ENCODE peak calls at places on chromosomes 3 and 15, in four cellular contexts. L is K562, G is SK-N-SH, A is GM12892. F is an unnamed sample.

GRCh38 chr3:14784087-14784596 is 34.6 kb upstream of the FGD5 start:
- DNase-seq in L (no peak), G (peak), A (no peak), F (no peak)

GRCh38 chr15:69032006-69032405 is 17.5 kb downstream of the NOX5 start:
- DNase-seq in A (no peak), G (no peak), L (no peak), F (no peak)

GRCh38 chr3:23629181-23629893 is 176.4 kb upstream of the UBE2E1 start:
- DNase-seq in G (no peak), L (no peak), A (no peak), F (no peak)

GRCh38 chr15:72306211-72306785 is 13.7 kb downstream of the CELF6 start:
- DNase-seq in G (peak), A (no peak), L (no peak), F (no peak)

GRCh38 chr15:88707766-88708165 is 69.0 kb downstream of the ISG20 start:
- DNase-seq in A (no peak), L (no peak), G (no peak), F (no peak)

GRCh38 chr15:74795961-74796625 is 14.2 kb downstream of the CSK start:
- DNase-seq in L (no peak), G (no peak), A (no peak), F (no peak)

GRCh38 chr3:7292362-7292761 is 431.4 kb downstream of the GRM7 start:
- DNase-seq in G (no peak), A (no peak), L (no peak), F (no peak)

GRCh38 chr3:14042680-14043079 is 82.0 kb downstream of the CHCHD4 start:
- DNase-seq in G (no peak), L (no peak), A (no peak), F (no peak)

GRCh38 chr3:101886626-101887025 is 37.3 kb downstream of the NFKBIZ start:
- DNase-seq in A (no peak), L (no peak), G (no peak), F (no peak)

GRCh38 chr15:100311099-100311751 is 30.6 kb downstream of the ADAMTS17 start:
- DNase-seq in L (no peak), A (no peak), G (peak), F (no peak)

GRCh38 chr3:112610121-112610520 is 30.8 kb downstream of the CCDC80 start:
- DNase-seq in A (no peak), G (no peak), L (no peak), F (no peak)

GRCh38 chr15:77632760-77633133 is at the start of gene LINGO1:
- DNase-seq in L (peak), G (no peak), A (no peak), F (no peak)

GRCh38 chr3:143081844-143082778 is 37.5 kb upstream of the CHST2 start:
- DNase-seq in L (no peak), A (no peak), G (no peak), F (peak)

GRCh38 chr3:31955581-31955980 is 25.5 kb downstream of the OSBPL10 start:
- DNase-seq in A (no peak), L (no peak), G (no peak), F (no peak)

GRCh38 chr3:179146911-179147570 is 1.1 kb upstream of the PIK3CA start:
- DNase-seq in A (no peak), G (peak), L (peak), F (no peak)

GRCh38 chr3:107813066-107813465 is 277.8 kb downstream of the CD47 start:
- DNase-seq in G (no peak), L (no peak), A (no peak), F (no peak)

GRCh38 chr3:81419196-81419595 is 342.2 kb downstream of the GBE1 start:
- DNase-seq in G (peak), L (peak), A (no peak), F (no peak)

GRCh38 chr15:25783607-25784131 is 79.5 kb downstream of the ATP10A start:
- DNase-seq in G (no peak), L (peak), A (no peak), F (no peak)

GRCh38 chr15:22880068-22880980 is 41.9 kb downstream of the NIPA2 start:
- DNase-seq in L (no peak), G (no peak), A (no peak), F (no peak)

GRCh38 chr3:3705090-3705775 is 94.0 kb upstream of the LRRN1 start:
- DNase-seq in A (no peak), G (no peak), L (no peak), F (no peak)

GRCh38 chr3:40313975-40314860 is 4.7 kb downstream of the EIF1B start:
- DNase-seq in G (no peak), A (no peak), L (peak), F (no peak)

GRCh38 chr3:69791919-69792399 is 52.7 kb downstream of the MITF start:
- DNase-seq in A (no peak), L (peak), G (peak), F (no peak)

GRCh38 chr15:63250312-63250965 is 27.0 kb upstream of the APH1B start:
- DNase-seq in L (no peak), A (no peak), G (no peak), F (no peak)

GRCh38 chr3:197026481-197026866 is 3.1 kb downstream of the MELTF start:
- DNase-seq in L (peak), G (no peak), A (no peak), F (no peak)

GRCh38 chr3:38834110-38834509 is 18.1 kb upstream of the SCN10A start:
- DNase-seq in G (no peak), L (peak), A (no peak), F (no peak)

GRCh38 chr15:60010467-60011257 is 6.6 kb downstream of the FOXB1 start:
- DNase-seq in A (no peak), G (no peak), L (no peak), F (no peak)

GRCh38 chr3:17424137-17424536 is 318.3 kb downstream of the TBC1D5 start:
- DNase-seq in G (peak), A (no peak), L (no peak), F (no peak)

GRCh38 chr3:50656417-50657195 is 18.1 kb upstream of the DOCK3 start:
- DNase-seq in L (no peak), G (no peak), A (no peak), F (no peak)

GRCh38 chr3:169179193-169180122 is 484.1 kb downstream of the MECOM start:
- DNase-seq in A (no peak), G (no peak), L (no peak), F (no peak)

GRCh38 chr3:57840445-57840844 is 84.3 kb downstream of the SLMAP start:
- DNase-seq in G (no peak), A (no peak), L (no peak), F (no peak)

GRCh38 chr3:101091489-101091888 is 98.3 kb upstream of the ABI3BP start:
- DNase-seq in G (no peak), L (peak), A (no peak), F (no peak)

GRCh38 chr15:69660114-69660513 is 207.5 kb downstream of the RPLP1 start:
- DNase-seq in G (no peak), A (no peak), L (no peak), F (no peak)

GRCh38 chr3:42749753-42750231 is 23.3 kb downstream of the CCDC13 start:
- DNase-seq in G (no peak), L (peak), A (no peak), F (peak)

GRCh38 chr3:36393563-36393962 is 13.3 kb downstream of the STAC start:
- DNase-seq in A (no peak), L (no peak), G (no peak), F (no peak)

GRCh38 chr3:196792771-196793170 is 53.1 kb downstream of the PAK2 start:
- DNase-seq in G (no peak), L (no peak), A (no peak), F (no peak)

GRCh38 chr3:61589856-61590255 is 28.5 kb downstream of the PTPRG start:
- DNase-seq in A (no peak), G (no peak), L (no peak), F (no peak)

GRCh38 chr3:16606398-16606797 is 1.2 kb upstream of the DAZL start:
- DNase-seq in A (no peak), L (no peak), G (no peak), F (no peak)

GRCh38 chr15:61644550-61644949 is 415.4 kb upstream of the RORA start:
- DNase-seq in A (no peak), L (no peak), G (no peak), F (no peak)

GRCh38 chr15:61634837-61635236 is 405.7 kb upstream of the RORA start:
- DNase-seq in A (no peak), L (no peak), G (no peak), F (no peak)

GRCh38 chr15:61641645-61642044 is 412.5 kb upstream of the RORA start:
- DNase-seq in G (no peak), A (no peak), L (no peak), F (no peak)

GRCh38 chr15:61640751-61641150 is 411.6 kb upstream of the RORA start:
- DNase-seq in L (no peak), G (no peak), A (no peak), F (no peak)

DNA sequence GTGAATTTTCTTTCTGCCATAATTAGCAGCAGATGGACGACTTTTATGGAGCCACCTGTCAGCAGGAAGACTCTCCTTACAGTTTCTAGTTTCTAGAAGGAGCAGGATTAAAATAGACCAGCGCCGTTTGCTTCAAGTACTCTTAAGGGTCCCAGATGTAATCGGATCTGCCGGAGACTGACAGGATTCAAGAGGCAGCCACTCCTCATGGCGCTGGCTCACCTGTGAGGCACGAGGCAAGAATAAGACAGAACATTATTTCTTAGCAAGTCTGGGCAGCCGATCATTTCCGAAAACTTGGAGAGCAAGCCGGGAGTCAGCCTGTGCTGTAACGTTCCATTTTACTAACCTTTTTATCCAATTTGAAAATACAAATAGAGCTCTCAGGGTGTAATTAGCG is 410.4 kb upstream of the RORA start:
- DNase-seq in G (no peak), A (no peak), L (no peak), F (no peak)
- TF ChIP-seq TAF1 in G (no peak), A (no peak), L (no peak), F (no peak)

GRCh38 chr15:71002321-71002720 is 109.7 kb downstream of the LRRC49 start:
- DNase-seq in A (no peak), L (no peak), G (no peak), F (no peak)
- TF ChIP-seq TAF1 in A (no peak), L (no peak), G (no peak), F (no peak)

DNA sequence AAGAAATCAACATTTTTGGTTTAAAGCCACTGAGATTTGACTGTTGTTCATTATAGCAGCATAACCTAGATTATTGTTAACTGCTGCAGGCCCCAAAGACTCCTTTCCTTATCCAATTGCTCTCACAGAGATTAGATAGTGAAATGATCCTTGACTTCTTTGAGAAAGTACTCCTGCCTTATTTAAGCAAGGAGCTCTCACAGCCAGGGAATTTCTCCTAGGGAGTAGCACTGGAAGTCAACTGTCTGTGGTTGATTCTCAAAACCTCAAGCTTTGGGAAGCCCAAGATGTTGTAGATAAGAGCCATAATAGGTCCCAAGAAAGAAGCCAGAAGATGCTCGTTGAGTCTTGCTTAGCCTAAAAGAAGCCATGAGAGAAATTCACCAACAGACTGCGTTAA is 151.8 kb upstream of the TSC22D2 start:
- DNase-seq in G (no peak), A (no peak), L (no peak), F (no peak)
- TF ChIP-seq TAF1 in G (no peak), A (no peak), L (no peak), F (no peak)

DNA sequence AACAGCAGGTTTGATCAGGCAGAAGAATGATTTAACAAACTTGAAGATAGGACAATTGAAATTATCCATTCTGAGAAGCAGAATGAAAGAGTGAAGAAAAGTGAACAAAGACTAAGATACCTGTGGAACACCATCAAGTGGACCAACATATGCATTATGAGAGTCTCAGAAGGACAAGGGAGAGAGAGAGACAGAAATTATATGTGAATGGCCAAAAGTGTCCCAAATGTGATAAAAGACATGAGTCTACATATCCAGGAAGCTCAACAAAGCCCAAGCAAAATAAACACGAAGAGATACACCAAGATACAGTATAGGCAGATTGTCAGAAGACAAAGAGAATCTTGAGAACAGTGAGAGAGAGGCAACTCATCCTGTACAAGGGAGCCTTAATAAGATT is 5.6 kb upstream of the NR1I2 start:
- DNase-seq in L (no peak), G (no peak), A (no peak), F (no peak)
- TF ChIP-seq TAF1 in L (no peak), G (no peak), A (no peak), F (no peak)

GRCh38 chr3:122514123-122515019 is at the start of gene KPNA1:
- DNase-seq in L (peak), A (peak), G (peak), F (peak)
- TF ChIP-seq TAF1 in L (peak), A (peak), G (peak), F (peak)

GRCh38 chr3:153679711-153680110 is 441.5 kb upstream of the ARHGEF26 start:
- DNase-seq in A (no peak), G (no peak), L (no peak), F (no peak)

GRCh38 chr3:153681057-153681456 is 440.1 kb upstream of the ARHGEF26 start:
- DNase-seq in L (no peak), A (no peak), G (no peak), F (no peak)

GRCh38 chr3:153680526-153680925 is 440.7 kb upstream of the ARHGEF26 start:
- DNase-seq in A (no peak), L (no peak), G (no peak), F (no peak)
- TF ChIP-seq TAF1 in A (no peak), L (no peak), G (no peak), F (no peak)

GRCh38 chr15:39610665-39611064 is 29.8 kb downstream of the THBS1 start:
- DNase-seq in G (no peak), L (no peak), A (no peak), F (no peak)
- TF ChIP-seq TAF1 in G (no peak), L (no peak), A (no peak), F (no peak)

DNA sequence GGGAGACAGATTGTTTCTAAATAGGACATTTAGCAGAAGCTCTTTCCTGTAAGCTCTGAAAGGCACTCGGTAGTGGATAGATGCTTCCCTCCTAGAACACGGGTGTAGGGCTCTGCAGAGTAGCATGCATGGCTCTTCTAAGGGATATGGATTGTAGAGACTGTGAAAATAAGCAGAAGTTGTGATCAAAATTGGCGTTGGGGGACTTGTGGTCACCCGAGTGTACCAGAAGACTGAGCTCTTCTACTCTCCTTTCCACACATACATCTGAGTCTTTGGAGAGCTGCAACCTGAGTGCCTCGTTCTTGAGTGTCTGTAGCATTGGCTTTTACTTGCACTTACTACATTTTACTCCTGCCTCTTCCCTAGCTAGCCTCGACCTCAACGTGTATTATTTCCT is 197.7 kb downstream of the LPP start:
- DNase-seq in L (no peak), G (no peak), A (no peak), F (no peak)
- TF ChIP-seq TAF1 in L (no peak), G (no peak), A (no peak), F (no peak)

GRCh38 chr15:51736646-51737537 is 563 bp downstream of the LYSMD2 start:
- DNase-seq in G (peak), A (peak), L (peak), F (peak)
- TF ChIP-seq TAF1 in G (no peak), A (no peak), L (no peak), F (no peak)

GRCh38 chr3:194395767-194396527 is 3.1 kb downstream of the GP5 start:
- DNase-seq in G (no peak), L (peak), A (no peak), F (no peak)

GRCh38 chr3:194396561-194396896 is 2.5 kb downstream of the GP5 start:
- DNase-seq in A (no peak), G (no peak), L (no peak), F (no peak)

GRCh38 chr3:194397757-194398312 is 1.2 kb downstream of the GP5 start:
- DNase-seq in A (no peak), G (no peak), L (no peak), F (no peak)

GRCh38 chr3:194395201-194395600 is 3.9 kb downstream of the GP5 start:
- DNase-seq in L (no peak), A (no peak), G (no peak), F (no peak)

DNA sequence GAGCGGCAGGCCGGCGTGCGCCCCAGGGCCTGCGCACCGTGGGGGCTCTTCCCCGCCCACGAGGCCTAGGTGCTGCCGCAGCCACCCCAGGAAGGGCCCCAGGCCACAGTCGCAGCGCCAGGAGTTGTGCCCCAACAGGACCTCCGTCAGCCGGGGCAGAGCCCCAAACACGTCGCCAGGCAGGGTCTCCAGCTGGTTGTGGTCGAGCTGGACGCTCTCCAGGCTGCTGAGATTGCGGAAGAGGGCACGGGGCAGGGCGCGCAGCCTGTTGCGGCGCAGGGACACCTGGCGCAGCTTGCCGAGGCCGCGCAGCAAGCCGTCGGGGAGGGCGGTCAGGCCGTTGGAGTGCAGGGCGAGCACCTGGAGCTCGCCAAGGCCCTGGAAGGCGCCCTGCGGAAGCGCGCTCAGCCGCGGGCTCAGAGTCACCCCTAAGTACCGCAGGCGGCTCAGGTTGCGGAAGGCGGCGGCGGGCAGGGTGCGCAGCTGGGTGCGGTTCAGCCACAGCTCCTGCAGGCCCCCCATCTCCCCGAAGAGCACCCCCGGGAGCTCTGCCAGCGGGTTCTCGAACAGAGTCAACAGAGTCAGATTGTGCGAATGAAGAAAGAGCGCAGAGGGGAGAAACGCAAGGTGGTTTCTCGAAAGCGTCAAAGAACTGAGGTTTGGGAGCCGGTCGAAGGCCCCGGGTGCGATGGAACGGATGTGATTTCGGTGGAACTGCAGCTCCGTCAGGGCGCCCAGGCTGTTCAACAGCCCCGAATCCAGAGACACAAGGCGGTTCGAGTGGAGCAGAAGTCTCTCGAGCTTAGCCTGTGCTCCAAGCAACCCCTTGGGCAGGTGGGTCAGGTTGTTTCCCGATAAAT is 1.9 kb downstream of the GP5 start:
- DNase-seq in A (no peak), G (no peak), L (no peak), F (no peak)
- TF ChIP-seq TAF1 in A (no peak), G (no peak), L (no peak), F (no peak)

F was measured in GM12891.